ENCODE peak calls at places on chromosomes 2 and 18, in seven cellular contexts. X is body of pancreas, E is breast epithelium, I is thyroid gland, P is IMR-90, Q is spleen, C is tibial nerve. L is an unnamed sample. For H3K27me3, the result is how much of the 10 kb centered on the place peaks cover.

GRCh38 chr2:64403426-64403825 is 50.5 kb upstream of the LGALSL start:
- DNase-seq in X (no peak), E (no peak), I (no peak), P (no peak), Q (no peak), C (no peak), L (no peak)

GRCh38 chr2:172701250-172701649 is 34.4 kb upstream of the RAPGEF4 start:
- DNase-seq in X (no peak), E (no peak), I (no peak), P (peak), Q (no peak), C (no peak), L (no peak)

GRCh38 chr2:3094999-3095958 is 282.3 kb downstream of the EIPR1 start:
- DNase-seq in X (no peak), E (peak), I (no peak), P (no peak), Q (peak), C (no peak), L (no peak)

GRCh38 chr2:188721231-188721630 is 252.9 kb upstream of the COL3A1 start:
- DNase-seq in X (peak), E (no peak), I (no peak), P (peak), Q (no peak), C (no peak), L (no peak)

GRCh38 chr18:79030680-79031079 is 38.5 kb upstream of the ATP9B start:
- DNase-seq in X (no peak), E (no peak), I (no peak), P (no peak), Q (no peak), C (no peak), L (no peak)

GRCh38 chr18:13445241-13445897 is 226.8 kb downstream of the LDLRAD4 start:
- DNase-seq in X (no peak), E (no peak), I (no peak), P (no peak), Q (no peak), C (no peak), L (no peak)

GRCh38 chr2:41937921-41938708 is 109.7 kb upstream of the PKDCC start:
- DNase-seq in X (no peak), E (no peak), I (no peak), P (peak), Q (no peak), C (no peak), L (no peak)

GRCh38 chr2:195363496-195363895 is 293.5 kb upstream of the SLC39A10 start:
- DNase-seq in X (no peak), E (no peak), I (no peak), P (peak), Q (no peak), C (no peak), L (no peak)

GRCh38 chr18:26981373-26982082 is 116.0 kb upstream of the AQP4 start:
- DNase-seq in X (no peak), E (no peak), I (no peak), P (no peak), Q (no peak), C (no peak), L (no peak)

GRCh38 chr2:120453635-120453998 is 107.7 kb downstream of the INHBB start:
- DNase-seq in X (no peak), E (no peak), I (no peak), P (peak), Q (no peak), C (no peak), L (no peak)

GRCh38 chr2:238601433-238602222 is 174.9 kb downstream of the ASB1 start:
- DNase-seq in X (peak), E (no peak), I (peak), P (peak), Q (no peak), C (peak), L (no peak)

GRCh38 chr2:74374509-74375205 is 5.5 kb downstream of the DCTN1 start:
- DNase-seq in X (peak), E (peak), I (peak), P (peak), Q (no peak), C (peak), L (no peak)

GRCh38 chr2:38716185-38716584 is 35.0 kb downstream of the SRSF7 start:
- DNase-seq in X (no peak), E (no peak), I (peak), P (peak), Q (no peak), C (no peak), L (no peak)

GRCh38 chr2:2840681-2841300 is 509.7 kb upstream of the MYT1L start:
- DNase-seq in X (no peak), E (no peak), I (no peak), P (no peak), Q (peak), C (no peak), L (no peak)

GRCh38 chr2:168354499-168354898 is 101.6 kb upstream of the CERS6 start:
- DNase-seq in X (no peak), E (no peak), I (no peak), P (no peak), Q (no peak), C (no peak), L (no peak)

GRCh38 chr18:32301976-32302743 is 112.3 kb downstream of the MEP1B start:
- DNase-seq in X (peak), E (no peak), I (no peak), P (peak), Q (no peak), C (no peak), L (no peak)

GRCh38 chr18:74530584-74530862 is 3.8 kb upstream of the CNDP1 start:
- DNase-seq in X (no peak), E (no peak), I (no peak), P (no peak), Q (no peak), C (no peak), L (peak)

GRCh38 chr2:102185347-102185746 is 1.5 kb upstream of the IL1RL2 start:
- DNase-seq in X (no peak), E (no peak), I (no peak), P (no peak), Q (no peak), C (no peak), L (no peak)

GRCh38 chr2:196123679-196124373 is 47.6 kb downstream of the STK17B start:
- DNase-seq in X (no peak), E (no peak), I (no peak), P (peak), Q (no peak), C (no peak), L (no peak)

GRCh38 chr18:11387880-11388279 is 221.5 kb upstream of the SLC35G4 start:
- DNase-seq in X (peak), E (no peak), I (peak), P (peak), Q (no peak), C (peak), L (peak)

GRCh38 chr18:54357660-54358494 is at the start of the genes C18orf54 and STARD6:
- DNase-seq in X (peak), E (peak), I (peak), P (peak), Q (peak), C (peak), L (peak)
- TF ChIP-seq POLR2A in X (peak), E (no peak), I (no peak), P (peak), Q (peak), C (peak), L (no peak)

GRCh38 chr2:27884546-27884945 is 5.6 kb downstream of the RBKS start:
- DNase-seq in X (no peak), E (no peak), I (no peak), P (no peak), Q (no peak), C (no peak), L (no peak)

GRCh38 chr2:27886322-27886721 is 3.9 kb downstream of the RBKS start:
- DNase-seq in X (no peak), E (no peak), I (no peak), P (no peak), Q (no peak), C (no peak), L (no peak)

GRCh38 chr2:27887122-27887521 is 3.1 kb downstream of the RBKS start:
- DNase-seq in X (no peak), E (no peak), I (no peak), P (no peak), Q (no peak), C (no peak), L (no peak)

GRCh38 chr2:27885656-27886055 is 4.5 kb downstream of the RBKS start:
- DNase-seq in X (no peak), E (no peak), I (no peak), P (no peak), Q (no peak), C (no peak), L (no peak)

DNA sequence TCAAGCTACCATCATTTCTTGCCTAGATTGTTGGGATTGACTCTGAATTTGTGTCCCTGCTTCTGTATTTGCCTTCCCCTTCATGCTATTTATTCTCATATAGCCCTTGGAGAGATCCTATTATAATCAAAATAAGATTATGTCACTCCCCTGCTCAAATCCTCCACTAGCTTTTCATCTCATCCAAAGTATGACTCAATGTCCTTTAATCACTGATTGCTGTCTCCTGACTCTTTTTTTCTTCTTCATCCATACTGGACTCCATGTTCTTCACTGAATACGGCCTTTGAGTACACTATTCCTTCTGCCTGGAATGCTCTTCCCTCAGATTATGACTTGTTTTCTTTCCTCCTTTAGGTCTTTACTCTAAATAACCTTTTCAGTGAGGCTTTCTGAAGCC is 4.9 kb downstream of the RBKS start:
- DNase-seq in X (no peak), E (no peak), I (no peak), P (peak), Q (no peak), C (no peak), L (no peak)
- H3K27ac ChIP-seq in X (no peak), E (no peak), I (no peak), P (no peak), Q (no peak), C (peak), L (no peak)

GRCh38 chr2:240718896-240719490 is 27.3 kb downstream of the AQP12A start:
- DNase-seq in X (no peak), E (no peak), I (no peak), P (no peak), Q (no peak), C (no peak), L (no peak)
- H3K27me3 ChIP-seq in X (under half), E (under half), I (under half), P (under half), Q (under half), C (under half), L (under half)

GRCh38 chr2:200901459-200902072 is 12.4 kb downstream of the NIF3L1 start:
- DNase-seq in X (peak), E (peak), I (peak), P (peak), Q (no peak), C (peak), L (peak)
- TF ChIP-seq POLR2A in X (no peak), E (no peak), I (no peak), P (no peak), Q (no peak), C (no peak), L (no peak)

L was measured in right lobe of liver.